ENCODE peak calls at places on chromosome X, in five cellular contexts. U is GM03348; F is stimulated activated CD4-positive, alpha-beta T cell treated with anti-CD3 and anti-CD28 coated beads, Interleukin-4, amount 100 ng/mL, for 4 hours; Q is fibroblast of mammary gland; N is astrocyte of the spinal cord. Y is an unnamed sample.

GRCh38 chrX:65480960-65481359 is 53.6 kb downstream of the LAS1L start:
- DNase-seq in U (no peak), F (no peak), Q (no peak), N (no peak), Y (no peak)

GRCh38 chrX:30888526-30889146 is 418 bp downstream of the TAB3 start:
- DNase-seq in U (peak), F (peak), Q (peak), N (no peak), Y (peak)

GRCh38 chrX:146396409-146396808 is 413.2 kb upstream of the CXorf51B start:
- DNase-seq in U (no peak), F (no peak), Q (no peak), N (no peak), Y (no peak)

GRCh38 chrX:85544609-85545008 is 165.1 kb upstream of the POF1B start:
- DNase-seq in U (peak), F (no peak), Q (peak), N (no peak), Y (no peak)

GRCh38 chrX:136204571-136204970 is 46.6 kb downstream of the MAP7D3 start:
- DNase-seq in U (peak), F (no peak), Q (peak), N (peak), Y (peak)

GRCh38 chrX:50751091-50751490 is 62.9 kb downstream of the SHROOM4 start:
- DNase-seq in U (no peak), F (no peak), Q (no peak), N (no peak), Y (no peak)

GRCh38 chrX:10983526-10983925 is 127.6 kb upstream of the HCCS start:
- DNase-seq in U (no peak), F (no peak), Q (no peak), N (no peak), Y (no peak)

GRCh38 chrX:64842492-64842891 is 133.8 kb downstream of the ZC4H2 start:
- DNase-seq in U (no peak), F (no peak), Q (no peak), N (no peak), Y (no peak)

GRCh38 chrX:120310861-120311631 is at the start of gene TMEM255A:
- DNase-seq in U (peak), F (no peak), Q (no peak), N (peak), Y (no peak)

Y was measured in AG08395.